ENCODE peak calls at places on chromosomes 7 and 10, in eight cellular contexts. E is activated T-helper 1 cell treated with anti-CD3 and anti-CD28 coated beads, Interleukin-12 subunit alpha, Interleukin-12 subunit beta, Interleukin-2, Interleukin-4 antibody, amounts not matched to agents 30 ng/mL and 10 ng/mL and 1 ng/mL, durations not matched to agents 14 hours and 24 hours and 36 hours; C is naive thymus-derived CD8-positive, alpha-beta T cell; O is fibroblast of pulmonary artery; J is central memory CD4-positive, alpha-beta T cell; V is NCI-H1436; Q is NCI-H1092 treated with DMSO at 0.1 percent for 48 hours; W is COR-L47. Y is an unnamed sample.

GRCh38 chr10:123781324-123781900 is 110.2 kb downstream of the CPXM2 start:
- DNase-seq in Q (no peak), V (no peak), O (no peak), C (no peak), J (no peak), E (no peak), W (no peak), Y (no peak)

GRCh38 chr10:27474741-27475140 is 29.4 kb upstream of the RAB18 start:
- DNase-seq in V (no peak), C (no peak), E (no peak), J (no peak), Q (no peak), W (no peak), O (no peak), Y (no peak)

GRCh38 chr7:151704969-151705743 is 171.8 kb downstream of the PRKAG2 start:
- DNase-seq in Q (no peak), O (no peak), V (no peak), E (no peak), J (no peak), C (no peak), W (no peak), Y (no peak)

GRCh38 chr7:133678137-133678814 is 425.4 kb downstream of the EXOC4 start:
- DNase-seq in J (no peak), W (no peak), O (no peak), C (no peak), V (no peak), Q (no peak), E (no peak), Y (no peak)

GRCh38 chr7:87187120-87187519 is 32.4 kb downstream of the TMEM243 start:
- DNase-seq in O (no peak), W (no peak), E (no peak), J (no peak), C (no peak), Q (no peak), V (no peak), Y (no peak)

GRCh38 chr10:82162549-82163210 is 287.7 kb downstream of the NRG3 start:
- DNase-seq in Q (no peak), J (no peak), E (no peak), O (no peak), V (no peak), W (no peak), C (no peak), Y (no peak)

GRCh38 chr7:98119257-98119918 is 12.7 kb downstream of the LMTK2 start:
- DNase-seq in O (peak), W (no peak), E (no peak), C (no peak), Q (no peak), J (no peak), V (no peak), Y (no peak)

GRCh38 chr7:7566651-7567611 is at the start of gene MIOS:
- DNase-seq in O (peak), E (peak), J (peak), V (peak), C (peak), Q (peak), W (peak), Y (peak)

GRCh38 chr10:72388062-72388461 is 33.3 kb upstream of the DNAJB12 start:
- DNase-seq in C (no peak), J (no peak), W (no peak), V (no peak), E (no peak), O (no peak), Q (no peak), Y (no peak)

GRCh38 chr10:87618470-87619423 is 40.9 kb upstream of the PAPSS2 start:
- DNase-seq in V (no peak), O (peak), E (no peak), Q (peak), C (no peak), W (no peak), J (no peak), Y (no peak)

GRCh38 chr7:2687338-2687869 is 598 bp upstream of the AMZ1 start:
- DNase-seq in W (no peak), E (no peak), J (no peak), O (peak), Q (peak), C (no peak), V (no peak), Y (no peak)

GRCh38 chr7:155333346-155334234 is 35.9 kb downstream of the INSIG1 start:
- DNase-seq in Q (no peak), J (no peak), E (no peak), C (no peak), O (no peak), V (no peak), W (no peak), Y (no peak)

GRCh38 chr7:148847815-148848726 is 36.0 kb downstream of the EZH2 start:
- DNase-seq in E (no peak), O (no peak), J (no peak), C (no peak), V (no peak), Q (no peak), W (no peak), Y (no peak)

GRCh38 chr10:112958275-112958995 is 8.4 kb downstream of the TCF7L2 start:
- DNase-seq in Q (no peak), O (peak), W (no peak), C (no peak), J (no peak), V (no peak), E (no peak), Y (no peak)

GRCh38 chr7:5523052-5523711 is 99.5 kb upstream of the TNRC18 start:
- DNase-seq in C (no peak), Q (no peak), V (no peak), W (no peak), J (peak), E (no peak), O (peak), Y (no peak)

GRCh38 chr7:47576909-47577255 is 5.0 kb downstream of the TNS3 start:
- DNase-seq in V (no peak), C (no peak), J (no peak), W (no peak), Q (no peak), E (no peak), O (no peak), Y (no peak)

GRCh38 chr10:66301078-66301477 is 624.8 kb upstream of the LRRTM3 start:
- DNase-seq in O (no peak), V (no peak), E (no peak), Q (no peak), W (no peak), J (no peak), C (no peak), Y (no peak)

GRCh38 chr10:59838390-59838789 is 68.0 kb downstream of the CCDC6 start:
- DNase-seq in J (no peak), V (no peak), C (no peak), E (no peak), W (no peak), Q (no peak), O (no peak), Y (no peak)

GRCh38 chr7:24703296-24703695 is 54.0 kb downstream of the GSDME start:
- DNase-seq in O (no peak), J (no peak), C (no peak), W (no peak), E (no peak), V (no peak), Q (no peak), Y (no peak)

GRCh38 chr10:43574035-43574892 is at the start of gene ZNF239:
- DNase-seq in J (peak), V (peak), Q (peak), C (peak), E (peak), O (peak), W (peak), Y (no peak)

GRCh38 chr7:66013938-66014337 is 31.9 kb upstream of the GUSB start:
- DNase-seq in C (no peak), O (peak), Q (no peak), J (no peak), W (no peak), E (no peak), V (no peak), Y (peak)

GRCh38 chr10:86334515-86335085 is 32.0 kb downstream of the GRID1 start:
- DNase-seq in V (peak), E (no peak), O (no peak), Q (peak), J (no peak), W (peak), C (no peak), Y (no peak)

GRCh38 chr7:53811555-53812079 is 730.6 kb upstream of the VSTM2A start:
- DNase-seq in J (no peak), V (no peak), E (no peak), W (no peak), Q (no peak), C (no peak), O (no peak), Y (no peak)

GRCh38 chr7:151776876-151777510 is 99.9 kb downstream of the PRKAG2 start:
- DNase-seq in J (no peak), V (no peak), Q (no peak), C (no peak), E (no peak), O (no peak), W (no peak), Y (no peak)

GRCh38 chr10:9238041-9238440 is 1183.6 kb downstream of the GATA3 start:
- DNase-seq in W (no peak), J (no peak), E (no peak), C (no peak), Q (no peak), V (no peak), O (no peak), Y (no peak)

GRCh38 chr10:45599021-45599603 is 73.5 kb downstream of the ZFAND4 start:
- DNase-seq in E (no peak), J (no peak), V (no peak), Q (no peak), W (no peak), C (no peak), O (no peak), Y (no peak)

GRCh38 chr7:103988468-103989199 is 824 bp downstream of the RELN start:
- DNase-seq in E (no peak), C (no peak), O (no peak), J (no peak), W (peak), V (no peak), Q (peak), Y (no peak)

GRCh38 chr10:34967411-34967880 is 122.7 kb downstream of the CUL2 start:
- DNase-seq in O (peak), C (no peak), V (no peak), W (no peak), J (no peak), E (no peak), Q (no peak), Y (no peak)

GRCh38 chr7:108004220-108005142 is 1.5 kb upstream of the LAMB1 start:
- DNase-seq in E (no peak), C (no peak), W (no peak), V (no peak), Q (no peak), O (peak), J (no peak), Y (no peak)

GRCh38 chr10:35739998-35740397 is 97.9 kb upstream of the FZD8 start:
- DNase-seq in O (peak), Q (no peak), J (no peak), C (no peak), E (no peak), W (no peak), V (no peak), Y (no peak)

GRCh38 chr7:128396357-128396756 is 13.4 kb downstream of the IMPDH1 start:
- DNase-seq in Q (no peak), E (no peak), J (no peak), V (no peak), C (no peak), W (no peak), O (no peak), Y (no peak)

GRCh38 chr7:30074422-30075030 is 46.3 kb downstream of the PLEKHA8 start:
- DNase-seq in Q (peak), J (peak), C (no peak), O (peak), V (peak), E (no peak), W (peak), Y (no peak)

GRCh38 chr7:44213872-44214595 is 13.3 kb downstream of the YKT6 start:
- DNase-seq in Q (peak), O (peak), W (peak), V (peak), E (no peak), C (no peak), J (no peak), Y (no peak)

GRCh38 chr7:47669178-47669878 is 87.4 kb upstream of the TNS3 start:
- DNase-seq in C (no peak), O (peak), V (no peak), W (no peak), J (no peak), E (no peak), Q (no peak), Y (peak)

GRCh38 chr7:129771928-129772479 is 160.5 kb downstream of the NRF1 start:
- DNase-seq in O (no peak), C (no peak), Q (peak), J (no peak), V (no peak), E (no peak), W (no peak), Y (no peak)

GRCh38 chr7:55498142-55498541 is 74.2 kb downstream of the VOPP1 start:
- DNase-seq in J (peak), Q (no peak), V (no peak), E (no peak), W (no peak), O (no peak), C (no peak), Y (no peak)

GRCh38 chr10:100710151-100710871 is 35.1 kb upstream of the PAX2 start:
- DNase-seq in C (no peak), E (no peak), V (no peak), Q (peak), O (no peak), J (no peak), W (no peak), Y (no peak)

GRCh38 chr10:79884006-79884405 is 57.5 kb downstream of the NUTM2E start:
- DNase-seq in V (no peak), E (no peak), W (no peak), O (peak), Q (no peak), C (no peak), J (no peak), Y (no peak)

GRCh38 chr7:82036146-82036886 is 266.5 kb upstream of the HGF start:
- DNase-seq in C (no peak), E (no peak), O (peak), V (no peak), Q (no peak), W (no peak), J (no peak), Y (no peak)